ENCODE peak calls at places on chromosomes 7 and 10, in nine cellular contexts. M is iPS DF 19.7, Q is D721Med, D is fibroblast of villous mesenchyme, P is foreskin fibroblast, V is fibroblast of the conjunctiva, Y is right cardiac atrium, B is HCEC 1CT, J is NCI-H69. N is an unnamed sample.

GRCh38 chr7:134691820-134692705 is 45.4 kb downstream of the BPGM start:
- DNase-seq in M (no peak), Q (no peak), D (peak), P (no peak), V (peak), Y (no peak), B (no peak), J (no peak), N (no peak)

GRCh38 chr7:116210345-116211005 is at the start of gene TES:
- DNase-seq in M (peak), Q (no peak), D (no peak), P (no peak), V (no peak), Y (peak), B (no peak), J (peak), N (peak)

GRCh38 chr10:78980354-78980753 is 88.4 kb upstream of the ZMIZ1 start:
- DNase-seq in M (no peak), Q (no peak), D (peak), P (no peak), V (no peak), Y (peak), B (no peak), J (no peak), N (no peak)

GRCh38 chr7:128904381-128905197 is 5.9 kb downstream of the KCP start:
- DNase-seq in M (no peak), Q (peak), D (peak), P (peak), V (peak), Y (no peak), B (peak), J (peak), N (no peak)

GRCh38 chr7:100208911-100209408 is 10.8 kb upstream of the PVRIG start:
- DNase-seq in M (no peak), Q (no peak), D (no peak), P (no peak), V (no peak), Y (no peak), B (no peak), J (no peak), N (no peak)

GRCh38 chr10:114131094-114131493 is 42.9 kb downstream of the CCDC186 start:
- DNase-seq in M (no peak), Q (no peak), D (no peak), P (no peak), V (no peak), Y (no peak), B (no peak), J (no peak), N (no peak)

GRCh38 chr10:63614371-63614891 is 93.2 kb downstream of the REEP3 start:
- DNase-seq in M (no peak), Q (no peak), D (peak), P (no peak), V (no peak), Y (no peak), B (peak), J (peak), N (no peak)

GRCh38 chr10:101693701-101694055 is 1.3 kb downstream of the FBXW4 start:
- DNase-seq in M (no peak), Q (no peak), D (peak), P (peak), V (peak), Y (no peak), B (peak), J (peak), N (no peak)

GRCh38 chr10:80177781-80178636 is 27.3 kb downstream of the ANXA11 start:
- DNase-seq in M (no peak), Q (no peak), D (peak), P (no peak), V (no peak), Y (peak), B (peak), J (no peak), N (no peak)

GRCh38 chr7:2255145-2256139 is 13.4 kb downstream of the NUDT1 start:
- DNase-seq in M (no peak), Q (no peak), D (no peak), P (no peak), V (no peak), Y (peak), B (no peak), J (no peak), N (no peak)

GRCh38 chr7:153457796-153458195 is 594.4 kb upstream of the DPP6 start:
- DNase-seq in M (no peak), Q (no peak), D (no peak), P (no peak), V (no peak), Y (no peak), B (no peak), J (peak), N (no peak)

GRCh38 chr7:149787428-149788299 is 14.3 kb upstream of the ZNF467 start:
- DNase-seq in M (no peak), Q (no peak), D (no peak), P (no peak), V (no peak), Y (peak), B (no peak), J (peak), N (no peak)

GRCh38 chr7:158734861-158735260 is 30.3 kb upstream of the NCAPG2 start:
- DNase-seq in M (no peak), Q (no peak), D (peak), P (peak), V (peak), Y (no peak), B (peak), J (no peak), N (peak)

GRCh38 chr10:95308389-95309302 is 17.8 kb upstream of the PDLIM1 start:
- DNase-seq in M (no peak), Q (no peak), D (peak), P (peak), V (peak), Y (peak), B (peak), J (peak), N (peak)

GRCh38 chr10:127916826-127917225 is 9.9 kb downstream of the PTPRE start:
- DNase-seq in M (no peak), Q (no peak), D (no peak), P (no peak), V (no peak), Y (no peak), B (no peak), J (no peak), N (no peak)

GRCh38 chr7:80532153-80532552 is 20.3 kb upstream of the GNAT3 start:
- DNase-seq in M (no peak), Q (no peak), D (no peak), P (no peak), V (no peak), Y (no peak), B (no peak), J (no peak), N (no peak)

GRCh38 chr7:65927489-65928448 is 54.2 kb downstream of the GUSB start:
- DNase-seq in M (no peak), Q (no peak), D (peak), P (no peak), V (no peak), Y (no peak), B (no peak), J (no peak), N (no peak)

GRCh38 chr7:51162724-51163329 is 153.8 kb downstream of the COBL start:
- DNase-seq in M (peak), Q (no peak), D (peak), P (peak), V (peak), Y (peak), B (peak), J (peak), N (peak)

GRCh38 chr7:106538638-106539037 is 122.3 kb downstream of the CCDC71L start:
- DNase-seq in M (no peak), Q (no peak), D (no peak), P (no peak), V (no peak), Y (no peak), B (peak), J (no peak), N (no peak)

GRCh38 chr10:101226888-101227736 is 2.2 kb downstream of the LBX1 start:
- DNase-seq in M (no peak), Q (no peak), D (no peak), P (no peak), V (no peak), Y (no peak), B (no peak), J (no peak), N (no peak)

GRCh38 chr7:93051660-93052059 is 66.1 kb downstream of the SAMD9 start:
- DNase-seq in M (no peak), Q (no peak), D (no peak), P (no peak), V (no peak), Y (no peak), B (no peak), J (peak), N (no peak)

GRCh38 chr10:48690791-48691660 is 6.4 kb downstream of the WDFY4 start:
- DNase-seq in M (no peak), Q (no peak), D (no peak), P (no peak), V (no peak), Y (no peak), B (no peak), J (no peak), N (no peak)

GRCh38 chr10:74231375-74231774 is 80.4 kb downstream of the ADK start:
- DNase-seq in M (no peak), Q (no peak), D (peak), P (peak), V (no peak), Y (no peak), B (peak), J (no peak), N (no peak)

GRCh38 chr10:3481000-3481335 is 304.0 kb downstream of the KLF6 start:
- DNase-seq in M (no peak), Q (no peak), D (no peak), P (no peak), V (no peak), Y (no peak), B (no peak), J (no peak), N (no peak)

GRCh38 chr7:1884583-1885350 is 214.7 kb downstream of the ELFN1 start:
- DNase-seq in M (no peak), Q (no peak), D (no peak), P (no peak), V (no peak), Y (peak), B (no peak), J (no peak), N (peak)

GRCh38 chr7:151888079-151888673 is 11.3 kb upstream of the PRKAG2 start:
- DNase-seq in M (no peak), Q (no peak), D (no peak), P (no peak), V (no peak), Y (no peak), B (no peak), J (no peak), N (no peak)

GRCh38 chr7:44099669-44100068 is 4.5 kb upstream of the AEBP1 start:
- DNase-seq in M (no peak), Q (no peak), D (no peak), P (no peak), V (no peak), Y (no peak), B (no peak), J (no peak), N (no peak)

GRCh38 chr10:6065845-6066244 is 3.7 kb upstream of the IL2RA start:
- DNase-seq in M (no peak), Q (no peak), D (peak), P (no peak), V (no peak), Y (no peak), B (no peak), J (no peak), N (no peak)

GRCh38 chr10:133318494-133319127 is 9.9 kb downstream of the ZNF511 start:
- DNase-seq in M (no peak), Q (no peak), D (peak), P (peak), V (peak), Y (peak), B (peak), J (peak), N (no peak)

GRCh38 chr7:27940341-27940740 is 200.4 kb downstream of the TAX1BP1 start:
- DNase-seq in M (no peak), Q (no peak), D (no peak), P (no peak), V (no peak), Y (no peak), B (no peak), J (peak), N (no peak)

GRCh38 chr7:130822642-130823041 is 88.6 kb upstream of the KLF14 start:
- DNase-seq in M (no peak), Q (no peak), D (peak), P (no peak), V (no peak), Y (no peak), B (no peak), J (no peak), N (no peak)

GRCh38 chr7:44634839-44635591 is 28.6 kb downstream of the OGDH start:
- DNase-seq in M (no peak), Q (no peak), D (peak), P (no peak), V (no peak), Y (peak), B (no peak), J (no peak), N (no peak)

GRCh38 chr7:101905203-101905865 is 87.9 kb downstream of the CUX1 start:
- DNase-seq in M (no peak), Q (no peak), D (peak), P (no peak), V (no peak), Y (no peak), B (no peak), J (no peak), N (no peak)

GRCh38 chr7:7881581-7881980 is 87.0 kb upstream of the GLCCI1 start:
- DNase-seq in M (no peak), Q (no peak), D (no peak), P (no peak), V (no peak), Y (no peak), B (no peak), J (no peak), N (no peak)

GRCh38 chr7:141320287-141320686 is 230.9 kb upstream of the AGK start:
- DNase-seq in M (no peak), Q (no peak), D (no peak), P (no peak), V (no peak), Y (no peak), B (peak), J (no peak), N (no peak)

GRCh38 chr7:122532406-122533269 is 166.3 kb downstream of the RNF133 start:
- DNase-seq in M (peak), Q (no peak), D (peak), P (no peak), V (no peak), Y (no peak), B (no peak), J (peak), N (peak)

GRCh38 chr10:60238408-60239100 is 151.1 kb downstream of the ANK3 start:
- DNase-seq in M (no peak), Q (no peak), D (peak), P (peak), V (peak), Y (no peak), B (peak), J (peak), N (peak)